ENCODE peak calls at places on chromosomes 12 and 14, in four cellular contexts. A, R, S and L are unnamed samples.

GRCh38 chr12:107242189-107242588 is 148.8 kb upstream of the CRY1 start:
- DNase-seq in A (no peak), R (no peak), S (no peak), L (no peak)

GRCh38 chr12:68878283-68878682 is 54.7 kb downstream of the CPM start:
- DNase-seq in A (no peak), R (no peak), S (no peak), L (no peak)

GRCh38 chr12:117328556-117329100 is 32.8 kb downstream of the NOS1 start:
- DNase-seq in A (no peak), R (no peak), S (no peak), L (no peak)

GRCh38 chr14:37546621-37547447 is 48.2 kb downstream of the FOXA1 start:
- DNase-seq in A (no peak), R (peak; percentile 100), S (no peak), L (no peak)

GRCh38 chr12:32264995-32265394 is 134.4 kb upstream of the FGD4 start:
- DNase-seq in A (no peak), R (no peak), S (no peak), L (no peak)

GRCh38 chr14:65210827-65211192 is 108.5 kb upstream of the MAX start:
- DNase-seq in A (no peak), R (no peak), S (no peak), L (no peak)

GRCh38 chr12:102539651-102540553 is 59.5 kb upstream of the IGF1 start:
- DNase-seq in A (no peak), R (peak; percentile 31), S (no peak), L (no peak)

GRCh38 chr12:112838731-112839130 is 47.2 kb downstream of the RPH3A start:
- DNase-seq in A (no peak), R (no peak), S (no peak), L (no peak)

GRCh38 chr14:105313381-105314286 is 914 bp upstream of the PACS2 start:
- DNase-seq in A (no peak), R (no peak), S (no peak), L (peak; percentile 70)

GRCh38 chr12:102811125-102811737 is 105.8 kb downstream of the PAH start:
- DNase-seq in A (peak; percentile 45), R (peak; percentile 18), S (no peak), L (peak; percentile 17)

GRCh38 chr12:120342567-120343537 is 15.3 kb upstream of the PLA2G1B start:
- DNase-seq in A (no peak), R (no peak), S (no peak), L (no peak)
- TF ChIP-seq NFIC in A (no peak), R (no peak), S (no peak), L (no peak)

DNA sequence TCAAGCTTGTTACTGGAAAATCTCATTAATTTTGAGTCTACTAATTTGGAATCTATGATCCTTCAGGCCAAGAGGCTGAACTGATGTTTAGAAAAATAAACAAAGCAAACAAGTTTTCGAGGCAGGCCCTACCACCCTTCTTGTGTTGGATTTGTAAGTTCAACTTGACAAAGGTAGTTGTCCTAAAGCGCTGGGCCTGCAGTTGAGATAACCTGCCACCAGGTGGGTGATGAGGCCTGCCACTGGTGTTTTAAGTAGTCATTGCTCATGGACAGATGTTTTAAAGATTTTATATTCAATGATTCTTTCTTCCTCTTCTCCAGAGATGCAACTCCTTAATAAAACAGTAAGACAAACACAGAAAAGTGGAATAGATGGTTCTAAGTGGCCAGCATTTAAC is 19.4 kb downstream of the ACVRL1 start:
- DNase-seq in A (peak; percentile 48), R (peak; percentile 23), S (no peak), L (no peak)
- TF ChIP-seq MAX in A (no peak), R (no peak), S (no peak), L (no peak)

GRCh38 chr12:89663577-89664357 is 44.9 kb downstream of the ATP2B1 start:
- DNase-seq in A (peak; percentile 40), R (no peak), S (peak; percentile 37), L (peak; percentile 54)
- TF ChIP-seq NFIC in A (peak; percentile 46), R (no peak), S (peak; percentile 12), L (no peak)

GRCh38 chr12:96421014-96421413 is 20.8 kb upstream of the CDK17 start:
- DNase-seq in A (no peak), R (no peak), S (no peak), L (no peak)

GRCh38 chr12:96419576-96420254 is 19.5 kb upstream of the CDK17 start:
- DNase-seq in A (no peak), R (no peak), S (peak; percentile 35), L (no peak)

GRCh38 chr12:96416033-96416790 is 16.0 kb upstream of the CDK17 start:
- DNase-seq in A (no peak), R (peak; percentile 21), S (no peak), L (no peak)

GRCh38 chr12:96422192-96422591 is 22.0 kb upstream of the CDK17 start:
- DNase-seq in A (no peak), R (no peak), S (no peak), L (no peak)

DNA sequence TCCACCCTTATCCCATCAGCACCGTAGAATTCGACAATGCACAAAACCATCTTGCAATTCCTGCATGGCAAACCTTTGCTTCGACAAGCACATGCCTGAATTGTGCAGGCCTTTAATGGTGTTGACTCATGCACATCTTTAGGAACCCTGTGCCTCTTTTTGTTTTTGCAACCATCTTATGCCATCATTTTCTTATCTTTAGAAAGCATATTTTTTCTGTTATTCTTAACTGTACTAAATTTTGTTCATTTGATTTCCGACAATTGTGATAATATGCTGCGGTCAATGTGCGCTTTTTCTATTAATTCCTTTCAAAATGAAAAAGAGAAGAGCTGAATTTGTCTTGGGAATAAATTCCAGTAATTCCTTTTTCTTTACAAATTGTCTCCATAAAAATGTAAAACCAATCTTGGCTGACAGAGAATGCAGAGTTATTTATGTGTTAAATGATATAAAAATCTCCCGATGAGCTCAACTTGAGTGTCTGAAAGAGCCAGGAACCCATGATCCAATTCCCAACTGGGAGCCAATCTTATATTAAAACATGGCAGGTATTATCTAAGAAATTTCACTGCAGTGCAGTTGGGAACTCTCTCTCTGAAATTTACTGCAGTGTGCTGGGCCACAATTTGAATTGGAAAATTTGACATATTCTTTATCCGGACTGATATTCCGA is 20.2 kb upstream of the CDK17 start:
- DNase-seq in A (no peak), R (no peak), S (no peak), L (no peak)
- TF ChIP-seq MAX in A (no peak), R (no peak), S (no peak), L (peak; percentile 49)

DNA sequence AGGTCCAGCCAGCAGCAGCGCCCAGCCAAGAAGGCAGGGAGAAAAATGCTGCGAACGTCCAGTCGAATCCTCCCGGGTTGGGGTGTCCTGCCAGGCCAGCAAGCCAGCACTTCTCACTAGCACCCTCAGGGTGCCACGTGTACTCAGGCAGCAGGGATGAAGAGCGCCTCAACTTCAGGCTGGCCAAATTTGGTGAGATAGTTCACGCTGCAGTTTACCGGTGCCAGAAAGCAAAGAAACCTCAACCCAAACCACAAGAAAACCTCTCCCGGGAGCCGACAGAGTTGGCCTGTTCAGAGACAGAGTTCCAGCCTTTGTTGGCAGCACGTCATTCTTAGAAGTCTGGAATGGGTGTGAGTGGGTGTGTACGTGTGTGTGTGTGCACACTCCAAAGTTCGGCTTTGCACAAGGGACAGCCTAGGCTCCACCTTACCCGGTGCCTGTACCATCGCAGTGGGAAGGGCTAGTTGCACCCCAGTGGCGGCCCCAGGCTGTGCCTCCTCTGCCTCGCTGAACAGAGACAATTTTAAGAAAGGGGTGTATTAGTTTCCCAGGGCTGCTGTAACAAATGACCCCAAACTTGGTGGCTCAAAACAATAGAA is 42.1 kb downstream of the ELK3 start:
- DNase-seq in A (no peak), R (no peak), S (no peak), L (no peak)
- TF ChIP-seq NFIC in A (no peak), R (no peak), S (no peak), L (no peak)

DNA sequence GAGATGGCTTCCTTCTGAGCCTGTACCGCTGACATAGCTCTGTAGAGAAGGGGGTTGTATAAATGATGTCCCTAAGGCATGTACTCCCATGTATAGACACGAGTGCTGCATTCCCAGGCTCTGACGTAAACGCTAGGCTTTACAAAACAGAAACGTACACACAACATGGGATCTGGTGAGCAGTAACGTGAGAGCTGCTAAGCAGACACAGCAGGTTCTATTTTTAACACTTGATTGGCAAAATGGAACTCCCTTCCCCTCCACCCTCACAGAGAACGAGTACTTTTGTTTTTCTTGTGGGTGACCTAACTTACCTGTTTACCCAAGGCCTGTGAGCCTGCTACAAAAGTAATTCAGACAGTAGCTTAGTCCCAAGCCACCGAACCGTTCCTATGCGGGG is 36.0 kb downstream of the ACADS start:
- DNase-seq in A (no peak), R (no peak), S (no peak), L (no peak)
- TF ChIP-seq MAX in A (no peak), R (no peak), S (no peak), L (no peak)

DNA sequence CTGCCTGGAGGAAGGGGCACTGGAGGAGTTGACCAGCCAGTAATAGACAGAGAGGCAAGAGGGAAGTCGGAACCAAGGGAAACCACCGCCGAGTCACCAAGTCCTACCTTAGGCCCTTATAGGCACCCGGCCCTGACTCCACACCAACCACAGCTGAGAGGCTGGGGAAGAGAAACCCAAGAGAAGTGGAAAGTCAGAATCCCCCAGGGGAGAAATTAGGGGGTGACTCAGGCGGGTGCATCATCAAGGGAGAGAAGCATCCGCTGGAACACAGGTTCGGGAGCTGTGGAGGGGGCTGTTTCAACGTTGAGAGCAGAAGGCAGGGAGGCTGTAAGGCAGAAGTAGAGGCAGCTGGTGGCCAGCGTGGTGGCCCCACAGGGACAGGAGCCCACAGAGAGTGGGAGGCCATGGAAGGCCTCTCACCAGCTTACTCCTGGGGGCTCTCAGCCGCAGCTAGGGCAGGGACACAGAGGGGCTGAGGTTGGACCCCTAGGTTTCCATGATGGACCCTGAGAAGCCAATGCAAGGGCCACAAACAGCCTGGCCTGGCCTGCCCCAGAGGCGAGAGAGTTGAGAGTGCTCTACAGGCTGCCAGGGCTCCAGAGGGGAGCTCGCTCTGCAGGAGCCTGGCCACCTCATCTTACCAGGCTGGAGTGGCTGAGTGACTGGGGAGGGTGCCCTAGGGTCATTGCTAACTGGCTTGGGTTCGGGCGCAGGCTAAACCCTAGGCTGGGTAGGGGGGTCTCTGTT is 1.4 kb upstream of the TRMT61A start:
- DNase-seq in A (no peak), R (no peak), S (peak; percentile 67), L (no peak)
- TF ChIP-seq NFIC in A (no peak), R (no peak), S (no peak), L (no peak)

GRCh38 chr14:43449291-43449690 is 1057.8 kb downstream of the FSCB start:
- DNase-seq in A (no peak), R (no peak), S (no peak), L (no peak)
- TF ChIP-seq MAX in A (no peak), R (no peak), S (no peak), L (no peak)